ENCODE peak calls at places on chromosome 12, in six cellular contexts. W, Z, I, O, F and M are unnamed samples.

GRCh38 chr12:94012508-94013044 is 135.8 kb upstream of the PLXNC1 start:
- DNase-seq in W (no peak), Z (no peak), I (no peak), O (no peak), F (no peak), M (no peak)

GRCh38 chr12:2582631-2583616 is 211.8 kb upstream of the FKBP4 start:
- DNase-seq in W (peak), Z (peak), I (no peak), O (peak), F (peak), M (no peak)

GRCh38 chr12:104985206-104985605 is 910 bp upstream of the NOPCHAP1 start:
- DNase-seq in W (no peak), Z (peak), I (no peak), O (no peak), F (no peak), M (no peak)

GRCh38 chr12:80838024-80838658 is 99.6 kb downstream of the LIN7A start:
- DNase-seq in W (peak), Z (peak), I (no peak), O (no peak), F (no peak), M (no peak)

GRCh38 chr12:52582971-52583456 is 9.4 kb upstream of the KRT74 start:
- DNase-seq in W (peak), Z (peak), I (no peak), O (peak), F (peak), M (no peak)

GRCh38 chr12:41189395-41190251 is 1.5 kb downstream of the PDZRN4 start:
- DNase-seq in W (no peak), Z (no peak), I (no peak), O (no peak), F (peak), M (no peak)

GRCh38 chr12:91729543-91729942 is 416.1 kb downstream of the BTG1 start:
- DNase-seq in W (no peak), Z (no peak), I (no peak), O (no peak), F (no peak), M (no peak)

GRCh38 chr12:82527165-82527780 is 159.4 kb upstream of the TMTC2 start:
- DNase-seq in W (peak), Z (peak), I (peak), O (no peak), F (peak), M (no peak)

GRCh38 chr12:77625441-77625840 is 205.3 kb upstream of the NAV3 start:
- DNase-seq in W (no peak), Z (no peak), I (no peak), O (no peak), F (no peak), M (no peak)

GRCh38 chr12:60052483-60052882 is 456.7 kb downstream of the SLC16A7 start:
- DNase-seq in W (no peak), Z (no peak), I (no peak), O (no peak), F (no peak), M (no peak)

GRCh38 chr12:32983332-32983731 is 86.8 kb upstream of the PKP2 start:
- DNase-seq in W (no peak), Z (no peak), I (no peak), O (no peak), F (no peak), M (no peak)

GRCh38 chr12:132529156-132529839 is 39.3 kb downstream of the FBRSL1 start:
- DNase-seq in W (no peak), Z (no peak), I (no peak), O (no peak), F (no peak), M (no peak)

GRCh38 chr12:54082402-54082892 is 28.8 kb downstream of the HOXC4 start:
- DNase-seq in W (no peak), Z (no peak), I (no peak), O (peak), F (peak), M (no peak)

GRCh38 chr12:78209851-78210493 is 379.3 kb downstream of the NAV3 start:
- DNase-seq in W (no peak), Z (no peak), I (no peak), O (no peak), F (no peak), M (no peak)

GRCh38 chr12:11461433-11461832 is 66.1 kb upstream of the PRB2 start:
- DNase-seq in W (no peak), Z (no peak), I (no peak), O (no peak), F (no peak), M (no peak)

GRCh38 chr12:131457028-131457310 is 253.9 kb upstream of the SFSWAP start:
- DNase-seq in W (no peak), Z (no peak), I (no peak), O (peak), F (no peak), M (no peak)

GRCh38 chr12:46983393-46983793 is 96.0 kb upstream of the PCED1B start:
- DNase-seq in W (no peak), Z (no peak), I (no peak), O (no peak), F (no peak), M (no peak)

GRCh38 chr12:131117438-131118245 is 163.9 kb downstream of the ADGRD1 start:
- DNase-seq in W (no peak), Z (no peak), I (no peak), O (no peak), F (no peak), M (no peak)

GRCh38 chr12:27193854-27194544 is 50.1 kb upstream of the STK38L start:
- DNase-seq in W (peak), Z (no peak), I (no peak), O (no peak), F (peak), M (no peak)

GRCh38 chr12:50057000-50057841 is at the start of gene ASIC1:
- DNase-seq in W (peak), Z (no peak), I (no peak), O (peak), F (peak), M (no peak)

GRCh38 chr12:16272222-16272621 is 5.3 kb downstream of the SLC15A5 start:
- DNase-seq in W (no peak), Z (no peak), I (no peak), O (no peak), F (no peak), M (no peak)

GRCh38 chr12:93065896-93066295 is 136.8 kb upstream of the EEA1 start:
- DNase-seq in W (no peak), Z (no peak), I (no peak), O (no peak), F (no peak), M (no peak)

GRCh38 chr12:51070004-51070403 is 13.4 kb downstream of the CSRNP2 start:
- DNase-seq in W (no peak), Z (peak), I (peak), O (no peak), F (no peak), M (no peak)

GRCh38 chr12:7411343-7411742 is 32.6 kb downstream of the CD163L1 start:
- DNase-seq in W (no peak), Z (no peak), I (no peak), O (no peak), F (no peak), M (no peak)

GRCh38 chr12:101939306-101939705 is 61.9 kb downstream of the DRAM1 start:
- DNase-seq in W (no peak), Z (no peak), I (no peak), O (no peak), F (no peak), M (no peak)
- TF ChIP-seq POLR2AphosphoS5 in W (no peak), Z (no peak), I (no peak), O (no peak), F (no peak), M (no peak)

DNA sequence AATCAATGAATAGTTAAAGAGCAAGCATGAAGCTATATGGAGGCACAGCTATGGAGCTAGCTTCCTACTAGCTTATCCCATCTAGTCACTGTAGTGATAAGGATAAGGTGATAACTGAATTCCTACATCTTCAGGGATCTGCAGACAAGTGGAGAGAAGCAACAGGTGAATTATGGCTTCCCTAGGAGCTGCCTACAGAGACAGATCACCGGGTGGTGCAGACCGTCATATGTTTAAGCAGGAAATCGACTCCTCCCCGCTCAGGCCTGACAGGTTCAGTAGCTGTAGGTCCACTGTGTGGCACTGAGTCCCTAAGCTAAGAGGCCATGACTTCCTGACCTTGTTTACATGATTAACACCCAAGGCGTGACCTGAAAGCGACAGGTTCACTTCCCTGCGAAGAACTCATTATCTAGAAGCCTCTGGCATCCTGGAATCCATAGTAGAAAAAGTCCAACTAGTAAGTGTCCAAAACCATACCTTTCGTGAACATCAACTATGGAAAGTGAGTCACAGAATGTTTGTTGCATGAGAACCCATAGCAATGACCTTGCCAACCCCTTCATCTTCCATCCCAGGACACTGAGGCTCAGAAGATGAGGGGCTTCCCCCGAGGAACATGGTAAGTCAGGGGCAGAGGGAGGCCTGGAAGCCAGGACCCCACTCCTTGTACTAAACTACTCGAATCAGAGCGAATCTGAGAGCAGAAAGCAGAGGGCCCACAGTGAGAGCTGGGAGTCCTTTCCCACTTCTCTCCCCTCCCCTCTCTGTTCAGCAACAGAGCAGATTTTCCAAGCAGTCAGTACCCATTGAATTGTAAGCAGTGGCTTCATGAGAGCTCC is 75.4 kb upstream of the CCND2 start:
- DNase-seq in W (no peak), Z (no peak), I (no peak), O (no peak), F (no peak), M (no peak)
- TF ChIP-seq POLR2AphosphoS5 in W (no peak), Z (no peak), I (no peak), O (no peak), F (no peak), M (no peak)

GRCh38 chr12:48788852-48789775 is at the start of gene ADCY6:
- DNase-seq in W (peak), Z (peak), I (no peak), O (peak), F (peak), M (no peak)
- TF ChIP-seq POLR2AphosphoS5 in W (peak), Z (peak), I (no peak), O (peak), F (peak), M (no peak)

GRCh38 chr12:123121670-123122069 is 29.2 kb downstream of the PITPNM2 start:
- DNase-seq in W (no peak), Z (no peak), I (no peak), O (no peak), F (no peak), M (no peak)
- TF ChIP-seq POLR2AphosphoS5 in W (no peak), Z (no peak), I (no peak), O (no peak), F (no peak), M (no peak)

DNA sequence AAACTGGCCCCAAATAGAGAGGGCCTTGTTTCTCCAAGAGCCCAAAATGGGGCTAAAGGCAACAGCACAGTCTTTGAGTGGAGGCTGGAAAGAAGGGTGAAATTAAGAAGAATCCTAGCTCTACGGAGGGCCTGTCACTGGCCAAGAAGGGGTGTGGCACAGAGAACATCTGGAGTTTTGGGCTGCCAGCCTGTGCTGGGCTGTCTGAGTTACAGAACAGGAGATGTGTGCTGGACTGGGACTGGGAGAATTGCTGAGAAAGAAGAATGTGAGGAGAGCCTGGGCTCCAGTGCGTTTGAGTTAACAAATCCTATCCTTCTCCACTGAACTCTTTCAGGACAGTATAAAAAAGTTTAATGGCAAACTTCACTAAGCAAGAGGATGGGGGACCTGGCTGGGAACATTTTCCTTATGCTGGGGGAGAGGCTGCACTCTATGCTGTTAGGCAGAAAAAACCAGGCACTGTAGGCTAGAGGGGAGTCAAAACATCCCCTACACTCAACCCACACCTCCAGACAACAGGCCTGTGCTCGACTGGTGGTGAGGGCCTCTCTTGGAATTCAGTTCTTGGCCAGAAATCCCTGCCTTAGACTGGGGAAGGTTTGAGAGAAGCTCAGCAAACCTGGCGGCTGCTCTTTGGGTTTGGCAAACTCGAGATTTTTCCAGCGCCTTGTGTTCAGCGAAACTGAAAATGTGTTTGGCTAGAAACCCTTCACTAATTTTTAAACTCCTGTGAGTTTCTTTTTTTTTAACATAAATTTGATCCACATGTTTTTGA is 217.3 kb downstream of the MON2 start:
- DNase-seq in W (no peak), Z (no peak), I (no peak), O (no peak), F (peak), M (no peak)
- TF ChIP-seq POLR2AphosphoS5 in W (no peak), Z (no peak), I (no peak), O (no peak), F (no peak), M (no peak)

DNA sequence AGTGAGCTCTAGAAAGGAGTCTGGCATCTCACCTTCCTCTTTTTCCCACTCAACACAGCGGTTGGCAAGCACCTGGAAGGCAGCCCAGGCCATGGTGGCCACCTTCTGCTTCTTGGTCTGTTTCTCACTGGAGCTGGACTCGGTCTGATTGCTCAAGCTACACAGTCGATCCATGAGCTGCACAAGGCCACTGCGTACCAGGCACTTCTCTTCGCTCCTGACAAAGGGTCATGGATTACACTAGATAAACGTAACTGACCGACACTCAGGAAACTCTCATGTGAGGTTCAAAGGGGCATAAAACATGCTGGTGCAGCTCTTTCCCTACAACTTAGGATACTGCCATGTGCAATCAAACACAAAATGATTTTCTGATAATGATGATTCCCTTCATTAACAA is 113.7 kb downstream of the TRAFD1 start:
- DNase-seq in W (no peak), Z (peak), I (no peak), O (no peak), F (no peak), M (no peak)
- TF ChIP-seq POLR2AphosphoS5 in W (no peak), Z (no peak), I (no peak), O (no peak), F (no peak), M (no peak)